ENCODE peak calls at places on chromosomes 16 and 17, in four cellular contexts. M, Y, E and K are unnamed samples.

GRCh38 chr16:67514382-67514828 is 14.2 kb upstream of the RIPOR1 start:
- DNase-seq in M (peak), Y (peak), E (peak), K (peak)

GRCh38 chr16:74309789-74310781 is 13.5 kb downstream of the PSMD7 start:
- DNase-seq in M (peak), Y (peak), E (no peak), K (peak)

GRCh38 chr17:59219370-59219769 is 941 bp upstream of the GDPD1 start:
- DNase-seq in M (no peak), Y (no peak), E (no peak), K (no peak)

GRCh38 chr17:45976755-45977505 is 22.1 kb upstream of the STH start:
- DNase-seq in M (peak), Y (no peak), E (no peak), K (no peak)

GRCh38 chr17:15257316-15257925 is 7.7 kb downstream of the PMP22 start:
- DNase-seq in M (peak), Y (peak), E (peak), K (peak)

GRCh38 chr16:75263291-75263962 is 12.0 kb upstream of the BCAR1 start:
- DNase-seq in M (no peak), Y (no peak), E (no peak), K (no peak)

GRCh38 chr17:70028397-70028796 is 46.6 kb upstream of the KCNJ16 start:
- DNase-seq in M (no peak), Y (no peak), E (no peak), K (no peak)

GRCh38 chr16:4081035-4081434 is 35.2 kb downstream of the ADCY9 start:
- DNase-seq in M (no peak), Y (no peak), E (no peak), K (no peak)

GRCh38 chr17:40813804-40814203 is 8.6 kb downstream of the KRT10 start:
- DNase-seq in M (no peak), Y (no peak), E (no peak), K (no peak)

GRCh38 chr17:27244481-27245223 is 49.3 kb upstream of the WSB1 start:
- DNase-seq in M (no peak), Y (peak), E (no peak), K (no peak)

GRCh38 chr17:8153957-8154607 is 1.9 kb upstream of the PER1 start:
- DNase-seq in M (peak), Y (peak), E (no peak), K (peak)

GRCh38 chr17:77327566-77328463 is 187.0 kb downstream of the SEC14L1 start:
- DNase-seq in M (no peak), Y (no peak), E (no peak), K (no peak)

GRCh38 chr17:75636381-75637142 is 3.3 kb downstream of the SMIM5 start:
- DNase-seq in M (no peak), Y (no peak), E (no peak), K (no peak)

GRCh38 chr16:10895053-10895946 is 18.3 kb downstream of the CIITA start:
- DNase-seq in M (peak), Y (peak), E (no peak), K (no peak)

GRCh38 chr17:28807925-28808641 is 34.5 kb downstream of the FAM222B start:
- DNase-seq in M (no peak), Y (peak), E (no peak), K (peak)

GRCh38 chr16:75579435-75579834 is 13.3 kb downstream of the GABARAPL2 start:
- DNase-seq in M (no peak), Y (no peak), E (no peak), K (no peak)

GRCh38 chr16:2273484-2273883 is 5.6 kb upstream of the RNPS1 start:
- DNase-seq in M (no peak), Y (no peak), E (no peak), K (no peak)

GRCh38 chr16:12964466-12964865 is 63.1 kb downstream of the SHISA9 start:
- DNase-seq in M (no peak), Y (no peak), E (no peak), K (no peak)

GRCh38 chr16:87681990-87682570 is 79.8 kb downstream of the JPH3 start:
- DNase-seq in M (peak), Y (peak), E (no peak), K (peak)

GRCh38 chr16:67865318-67865717 is 7.5 kb upstream of the EDC4 start:
- DNase-seq in M (no peak), Y (peak), E (no peak), K (peak)

GRCh38 chr17:48486557-48486956 is 44.3 kb downstream of the HOXB1 start:
- DNase-seq in M (peak), Y (no peak), E (no peak), K (peak)

GRCh38 chr17:63999680-64000531 is 1.8 kb downstream of the PRR29 start:
- DNase-seq in M (no peak), Y (no peak), E (no peak), K (no peak)

GRCh38 chr17:4215882-4216411 is 47.8 kb downstream of the ANKFY1 start:
- DNase-seq in M (no peak), Y (no peak), E (no peak), K (no peak)

GRCh38 chr16:11495066-11495407 is 91.7 kb downstream of the LITAF start:
- DNase-seq in M (no peak), Y (no peak), E (no peak), K (no peak)

GRCh38 chr17:80252871-80253270 is 7.8 kb upstream of the RNF213 start:
- DNase-seq in M (peak), Y (no peak), E (no peak), K (peak)

GRCh38 chr16:50651835-50652438 is 29.2 kb downstream of the SNX20 start:
- DNase-seq in M (peak), Y (no peak), E (no peak), K (no peak)

GRCh38 chr17:67608691-67609090 is 109.0 kb upstream of the NOL11 start:
- DNase-seq in M (no peak), Y (no peak), E (no peak), K (no peak)

GRCh38 chr16:71214771-71215381 is 15.6 kb downstream of the HYDIN start:
- DNase-seq in M (no peak), Y (peak), E (no peak), K (peak)

GRCh38 chr17:82648761-82649474 is 674 bp upstream of the WDR45B start:
- DNase-seq in M (peak), Y (no peak), E (no peak), K (peak)

GRCh38 chr16:25108054-25108453 is 3.5 kb upstream of the LCMT1 start:
- DNase-seq in M (peak), Y (peak), E (no peak), K (no peak)

GRCh38 chr17:20948984-20949777 is 93.6 kb downstream of the USP22 start:
- DNase-seq in M (no peak), Y (no peak), E (no peak), K (no peak)

GRCh38 chr17:43809121-43809520 is 23.8 kb downstream of the MPP3 start:
- DNase-seq in M (no peak), Y (no peak), E (no peak), K (no peak)

GRCh38 chr17:8016632-8017424 is 14.4 kb downstream of the GUCY2D start:
- DNase-seq in M (peak), Y (no peak), E (no peak), K (peak)

GRCh38 chr16:84925092-84925772 is 86.1 kb downstream of the ZDHHC7 start:
- DNase-seq in M (peak), Y (peak), E (no peak), K (peak)

DNA sequence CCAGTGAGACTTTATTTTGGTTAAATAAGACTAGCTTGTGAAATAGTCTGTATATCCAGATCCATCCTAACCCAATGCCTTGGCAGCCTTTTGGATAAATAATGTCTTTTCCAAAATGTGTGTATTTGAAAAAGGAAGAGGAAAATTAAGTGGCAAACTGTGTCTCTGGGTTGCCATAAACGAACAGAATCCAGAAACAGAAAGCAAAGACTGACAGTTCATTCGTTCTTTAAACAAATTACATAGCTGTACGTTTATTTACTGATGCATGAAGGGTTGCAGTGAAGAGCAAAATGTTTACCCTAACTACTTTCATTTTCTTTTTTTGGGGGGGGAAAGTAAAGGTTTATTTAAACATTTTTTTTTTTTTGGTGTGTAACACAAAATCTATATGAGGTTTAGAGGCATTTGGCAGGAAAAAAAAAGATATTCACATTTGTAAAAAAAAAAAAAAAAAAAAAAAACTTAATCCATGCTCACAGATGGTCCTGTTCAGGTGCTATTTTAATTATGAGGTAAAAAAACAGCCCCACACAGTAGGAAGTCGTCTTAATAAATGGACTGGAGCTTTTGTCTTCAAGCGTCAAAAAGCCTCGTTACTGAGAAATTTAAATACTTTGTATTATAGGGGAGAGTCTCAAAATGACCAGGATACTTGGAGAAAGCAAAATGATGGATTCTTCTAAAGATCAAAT is 245.9 kb downstream of the FTO start:
- DNase-seq in M (no peak), Y (peak), E (no peak), K (no peak)
- TF ChIP-seq POLR2AphosphoS2 in M (no peak), Y (no peak), E (no peak), K (no peak)

DNA sequence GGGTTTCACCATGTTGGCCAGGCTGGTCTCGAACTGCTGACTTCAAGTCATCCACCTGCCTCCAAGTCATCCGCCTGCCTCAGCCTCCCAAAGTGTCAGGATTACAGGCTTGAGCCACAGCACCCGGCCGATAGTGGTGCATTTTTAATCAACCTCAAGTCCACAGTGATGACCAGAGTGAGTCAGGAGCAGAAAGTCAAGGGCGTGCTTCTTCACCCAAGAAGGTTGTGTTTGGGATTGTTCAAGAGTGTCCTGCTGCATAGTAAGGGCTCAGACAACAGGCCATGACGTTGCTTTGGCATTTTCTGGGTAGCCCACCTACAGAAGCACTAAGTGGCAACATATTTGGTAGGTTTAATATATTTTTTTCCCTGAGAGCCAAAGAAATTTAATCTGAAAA is 108.3 kb upstream of the FAM20A start:
- DNase-seq in M (no peak), Y (no peak), E (no peak), K (no peak)
- TF ChIP-seq POLR2AphosphoS2 in M (no peak), Y (no peak), E (no peak), K (no peak)

GRCh38 chr17:65433592-65433991 is 127.9 kb downstream of the AXIN2 start:
- DNase-seq in M (no peak), Y (no peak), E (no peak), K (no peak)
- TF ChIP-seq POLR2AphosphoS2 in M (no peak), Y (no peak), E (no peak), K (no peak)

GRCh38 chr16:82629441-82630027 is 2.8 kb downstream of the CDH13 start:
- DNase-seq in M (no peak), Y (no peak), E (no peak), K (no peak)

GRCh38 chr16:82627811-82628339 is 1.1 kb downstream of the CDH13 start:
- DNase-seq in M (no peak), Y (no peak), E (no peak), K (no peak)

GRCh38 chr16:82628741-82629140 is 2.0 kb downstream of the CDH13 start:
- DNase-seq in M (no peak), Y (no peak), E (no peak), K (no peak)

GRCh38 chr16:82621796-82622195 is 5.0 kb upstream of the CDH13 start:
- DNase-seq in M (no peak), Y (no peak), E (no peak), K (no peak)

DNA sequence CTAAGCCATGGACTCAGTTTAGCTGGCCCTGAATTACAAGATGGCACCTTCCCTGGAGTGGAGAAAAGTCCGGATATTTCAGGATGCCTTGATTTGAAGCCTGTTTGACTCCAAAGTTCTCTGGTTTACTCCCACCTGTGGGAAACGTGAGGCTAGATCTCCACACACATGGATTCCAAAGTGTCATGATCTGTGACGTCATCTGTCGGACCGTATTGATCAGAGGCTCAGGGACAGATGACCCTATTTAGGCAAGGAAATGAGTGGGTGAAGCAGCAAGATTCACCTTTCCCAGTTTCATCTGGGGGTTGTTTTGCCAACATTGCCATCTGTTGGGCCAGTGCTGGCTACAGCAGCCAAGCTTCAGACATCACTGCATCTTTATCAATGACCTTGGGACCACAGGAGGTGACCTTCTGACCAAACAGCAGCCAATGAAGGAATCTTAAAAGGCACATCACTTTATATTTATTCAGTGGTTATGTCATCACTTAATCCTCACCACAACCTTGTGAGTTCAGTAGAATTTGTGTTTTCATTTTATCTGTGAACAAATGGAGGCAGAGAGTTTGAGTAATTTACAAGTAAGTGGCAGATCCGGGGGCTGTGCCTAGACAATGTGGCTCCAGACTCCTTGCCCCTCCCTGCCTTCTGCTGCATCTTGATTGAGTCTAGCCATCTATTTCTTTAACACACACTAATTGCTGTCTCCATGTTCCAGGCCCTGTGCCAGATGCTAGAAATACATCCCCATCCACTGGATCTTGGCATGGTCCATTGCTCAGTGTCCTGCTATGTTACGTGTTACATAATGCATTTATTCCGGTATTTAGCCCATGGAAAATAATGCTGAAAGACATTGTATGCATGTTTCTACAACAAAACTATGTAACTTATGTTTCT is 1.5 kb upstream of the CDH13 start:
- DNase-seq in M (no peak), Y (no peak), E (no peak), K (no peak)
- TF ChIP-seq POLR2AphosphoS2 in M (no peak), Y (no peak), E (no peak), K (no peak)

GRCh38 chr16:19242186-19242585 is 43.3 kb upstream of the CLEC19A start:
- DNase-seq in M (no peak), Y (no peak), E (no peak), K (no peak)

GRCh38 chr16:19241512-19241911 is 44.0 kb upstream of the CLEC19A start:
- DNase-seq in M (no peak), Y (no peak), E (no peak), K (no peak)

GRCh38 chr16:19239756-19240155 is 45.8 kb upstream of the CLEC19A start:
- DNase-seq in M (no peak), Y (no peak), E (no peak), K (no peak)

GRCh38 chr16:19238386-19238785 is 47.1 kb upstream of the CLEC19A start:
- DNase-seq in M (no peak), Y (no peak), E (no peak), K (no peak)

GRCh38 chr16:19240494-19240893 is 45.0 kb upstream of the CLEC19A start:
- DNase-seq in M (no peak), Y (no peak), E (no peak), K (no peak)
- TF ChIP-seq POLR2AphosphoS2 in M (no peak), Y (no peak), E (no peak), K (no peak)